ENCODE peak calls at places on chromosome X, in five cellular contexts. Z is HCT116, N is adrenal gland, Q is heart left ventricle, M is tibial nerve. I is an unnamed sample.

GRCh38 chrX:103817502-103817901 is 14.6 kb downstream of the RAB9B start:
- DNase-seq in N (no peak), Q (no peak), M (peak), Z (peak), I (peak)

GRCh38 chrX:47661539-47661938 is 2.6 kb upstream of the UXT start:
- DNase-seq in Q (no peak), Z (no peak), M (no peak), N (no peak), I (no peak)

GRCh38 chrX:18146954-18147353 is 73.7 kb downstream of the BEND2 start:
- DNase-seq in Z (no peak), Q (no peak), M (no peak), N (no peak), I (no peak)

GRCh38 chrX:1452497-1453389 is at the start of gene ASMTL:
- DNase-seq in N (peak), Q (peak), M (peak), Z (peak), I (peak)

GRCh38 chrX:102708900-102709299 is 3.3 kb upstream of the GPRASP2 start:
- DNase-seq in Z (no peak), Q (no peak), N (no peak), M (no peak), I (no peak)

GRCh38 chrX:118271770-118272169 is 74.1 kb upstream of the WDR44 start:
- DNase-seq in N (no peak), M (no peak), Z (no peak), Q (no peak), I (peak)

GRCh38 chrX:132737743-132738142 is 220.7 kb downstream of the HS6ST2 start:
- DNase-seq in N (peak), Z (peak), Q (peak), M (no peak), I (no peak)

GRCh38 chrX:40539214-40540142 is 41.3 kb upstream of the ATP6AP2 start:
- DNase-seq in M (peak), N (peak), Z (no peak), Q (peak), I (no peak)

GRCh38 chrX:134406230-134406794 is 53.7 kb upstream of the HPRT1 start:
- DNase-seq in Z (no peak), N (no peak), M (no peak), Q (no peak), I (peak)

GRCh38 chrX:9562851-9563250 is 98.0 kb downstream of the TBL1X start:
- DNase-seq in M (no peak), N (peak), Z (no peak), Q (no peak), I (no peak)

GRCh38 chrX:147935156-147935758 is 23.5 kb downstream of the FMR1 start:
- DNase-seq in M (no peak), Z (no peak), N (no peak), Q (no peak), I (no peak)

GRCh38 chrX:32788936-32789335 is 422.4 kb downstream of the DMD start:
- DNase-seq in N (no peak), Q (no peak), M (no peak), Z (no peak), I (no peak)

GRCh38 chrX:70134116-70134477 is 850 bp downstream of the IGBP1 start:
- DNase-seq in N (no peak), Z (no peak), M (no peak), Q (no peak), I (no peak)

GRCh38 chrX:9865804-9866471 is 79.7 kb downstream of the SHROOM2 start:
- DNase-seq in Z (peak), N (peak), Q (no peak), M (no peak), I (peak)

GRCh38 chrX:136810493-136810892 is 29.8 kb upstream of the ARHGEF6 start:
- DNase-seq in Z (no peak), N (no peak), Q (no peak), M (no peak), I (no peak)

GRCh38 chrX:29872831-29873230 is 342.5 kb upstream of the MAGEB2 start:
- DNase-seq in N (no peak), M (no peak), Q (no peak), Z (no peak), I (no peak)

GRCh38 chrX:8864151-8864550 is 63.0 kb upstream of the FAM9A start:
- DNase-seq in N (no peak), Q (no peak), M (no peak), Z (no peak), I (no peak)

GRCh38 chrX:20442597-20442996 is 175.9 kb upstream of the RPS6KA3 start:
- DNase-seq in Q (peak), N (peak), M (peak), Z (peak), I (peak)

GRCh38 chrX:125289209-125289608 is 30.5 kb upstream of the TEX13C start:
- DNase-seq in N (no peak), M (no peak), Z (no peak), Q (no peak), I (no peak)

DNA sequence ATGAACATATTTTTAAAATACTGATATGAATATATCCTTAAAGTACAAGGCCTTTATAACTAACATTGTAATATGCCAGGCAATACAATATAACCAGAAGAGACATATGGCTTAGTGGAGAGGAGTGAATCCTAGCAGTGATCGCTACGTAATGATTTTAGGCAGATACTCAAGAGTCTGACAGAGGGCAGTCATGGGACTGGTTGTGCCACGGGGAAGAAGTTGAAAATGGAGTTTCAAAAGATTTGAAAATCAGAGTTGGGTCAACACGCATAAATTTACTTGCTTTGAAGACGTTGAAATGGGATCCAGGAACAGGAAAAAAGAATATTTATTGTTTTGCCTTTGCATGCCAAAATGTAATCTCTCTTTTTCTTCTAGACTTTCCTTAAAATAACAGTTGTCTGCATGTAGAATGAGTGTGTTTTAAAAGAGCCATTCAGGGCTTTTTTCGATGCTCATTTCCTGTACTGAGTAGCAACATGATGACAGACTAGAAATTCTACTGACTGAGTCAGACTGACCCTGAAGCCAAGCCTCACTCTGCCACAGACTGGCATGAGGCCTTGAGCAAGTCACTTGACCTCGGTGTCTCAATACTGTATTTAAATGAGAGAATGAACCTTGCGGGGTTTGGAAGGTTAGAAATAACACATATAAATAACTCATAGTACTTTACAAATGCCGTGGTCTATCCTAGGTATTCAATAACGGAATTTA is 8.1 kb upstream of the SMS start:
- DNase-seq in Z (no peak), M (no peak), Q (no peak), N (peak), I (peak)
- TF ChIP-seq POLR2A in Z (no peak), M (no peak), Q (no peak), N (no peak), I (no peak)

GRCh38 chrX:154043003-154043402 is 23.3 kb upstream of the IRAK1 start:
- DNase-seq in Q (no peak), M (peak), N (no peak), Z (no peak), I (no peak)
- H3K27ac ChIP-seq in Q (no peak), M (no peak), N (no peak), Z (no peak), I (no peak)

GRCh38 chrX:53257670-53258423 is 23.5 kb downstream of the IQSEC2 start:
- DNase-seq in Q (no peak), N (no peak), M (no peak), Z (no peak), I (no peak)
- TF ChIP-seq POLR2A in Q (no peak), N (no peak), M (no peak), Z (no peak), I (no peak)

DNA sequence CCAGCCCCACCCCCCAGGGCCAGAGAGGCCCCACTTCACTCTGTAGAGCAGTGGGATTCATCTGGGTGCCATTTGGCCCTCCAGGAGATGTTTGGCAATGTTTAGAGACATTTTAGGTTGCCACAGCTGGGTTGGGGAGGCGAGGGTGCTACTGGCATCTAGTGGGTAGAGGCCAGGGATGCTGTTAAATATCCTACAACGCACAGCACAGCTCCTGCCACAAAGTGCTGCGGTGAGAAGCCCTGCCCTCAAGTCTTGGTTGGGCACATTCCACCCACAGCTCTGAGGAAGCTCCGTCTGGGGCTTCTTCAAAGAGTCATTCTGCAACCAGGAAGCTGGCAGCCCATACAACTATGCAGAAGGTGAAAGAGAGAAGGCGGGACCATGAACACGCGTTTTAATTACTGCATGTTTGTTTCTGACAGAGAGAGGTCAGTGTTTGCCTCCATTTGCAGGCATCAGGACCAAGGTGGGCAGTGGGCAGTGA is 48.1 kb upstream of the FAM9C start:
- DNase-seq in Q (no peak), Z (no peak), M (no peak), N (peak), I (no peak)
- H3K27ac ChIP-seq in Q (no peak), Z (no peak), M (peak), N (no peak), I (no peak)

GRCh38 chrX:38800981-38801845 is at the start of gene MID1IP1:
- DNase-seq in M (peak), Z (peak), Q (peak), N (peak), I (peak)
- TF ChIP-seq POLR2A in M (peak), Z (no peak), Q (no peak), N (peak), I (peak)

I was measured in endothelial cell of umbilical vein.